ENCODE peak calls at places on chromosomes 3 and 15, in five cellular contexts. One of them, this sample, is unnamed.
A peak's percentile ranks its signal among the peaks of the same experiment; 100 is the strongest.

GRCh38 chr15:63306480-63307073 is 29.2 kb downstream of the APH1B start:
- DNase-seq in transverse colon: no peak
- DNase-seq in spleen: no peak
- DNase-seq in HCT116: no peak
- DNase-seq in upper lobe of left lung: no peak
- DNase-seq in this sample: no peak

GRCh38 chr3:113166719-113167492 is 44.5 kb upstream of the BOC start:
- DNase-seq in spleen: no peak
- DNase-seq in HCT116: no peak
- DNase-seq in upper lobe of left lung: no peak
- DNase-seq in transverse colon: peak; percentile 43
- DNase-seq in this sample: no peak

GRCh38 chr3:53161345-53161819 is 373 bp downstream of the PRKCD start:
- DNase-seq in transverse colon: peak; percentile 57
- DNase-seq in HCT116: no peak
- DNase-seq in spleen: peak; percentile 93
- DNase-seq in upper lobe of left lung: no peak
- DNase-seq in this sample: peak; percentile 14

GRCh38 chr3:192223815-192224214 is 503.5 kb downstream of the FGF12 start:
- DNase-seq in upper lobe of left lung: no peak
- DNase-seq in spleen: no peak
- DNase-seq in HCT116: no peak
- DNase-seq in transverse colon: no peak
- DNase-seq in this sample: no peak

GRCh38 chr3:131174752-131175151 is 148.1 kb downstream of the NEK11 start:
- DNase-seq in transverse colon: no peak
- DNase-seq in spleen: no peak
- DNase-seq in HCT116: no peak
- DNase-seq in upper lobe of left lung: no peak
- DNase-seq in this sample: no peak

GRCh38 chr3:193589129-193589528 is 3.9 kb upstream of the OPA1 start:
- DNase-seq in transverse colon: no peak
- DNase-seq in HCT116: no peak
- DNase-seq in upper lobe of left lung: no peak
- DNase-seq in spleen: no peak
- DNase-seq in this sample: no peak

GRCh38 chr15:40770147-40770721 is 454 bp downstream of the C15orf62 start:
- DNase-seq in HCT116: no peak
- DNase-seq in transverse colon: peak; percentile 51
- DNase-seq in spleen: peak; percentile 78
- DNase-seq in upper lobe of left lung: peak; percentile 85
- DNase-seq in this sample: no peak

GRCh38 chr3:152461460-152461859 is 192.7 kb downstream of the MBNL1 start:
- DNase-seq in upper lobe of left lung: no peak
- DNase-seq in HCT116: no peak
- DNase-seq in spleen: no peak
- DNase-seq in transverse colon: no peak
- DNase-seq in this sample: no peak

GRCh38 chr15:31296304-31297220 is 30.1 kb upstream of the KLF13 start:
- DNase-seq in HCT116: no peak
- DNase-seq in transverse colon: peak; percentile 74
- DNase-seq in spleen: peak; percentile 66
- DNase-seq in upper lobe of left lung: peak; percentile 81
- DNase-seq in this sample: peak; percentile 61

GRCh38 chr3:44000586-44000985 is 241.1 kb upstream of the TOPAZ1 start:
- DNase-seq in HCT116: no peak
- DNase-seq in upper lobe of left lung: no peak
- DNase-seq in spleen: no peak
- DNase-seq in transverse colon: no peak
- DNase-seq in this sample: no peak

GRCh38 chr3:115836944-115837343 is 213.6 kb downstream of the GAP43 start:
- DNase-seq in upper lobe of left lung: no peak
- DNase-seq in transverse colon: no peak
- DNase-seq in spleen: no peak
- DNase-seq in HCT116: peak; percentile 28
- DNase-seq in this sample: peak; percentile 17

GRCh38 chr3:146682176-146682575 is 77.0 kb upstream of the PLSCR5 start:
- DNase-seq in upper lobe of left lung: no peak
- DNase-seq in HCT116: no peak
- DNase-seq in spleen: no peak
- DNase-seq in transverse colon: no peak
- DNase-seq in this sample: no peak

GRCh38 chr3:128597900-128598299 is 52.7 kb downstream of the RPN1 start:
- DNase-seq in upper lobe of left lung: no peak
- DNase-seq in transverse colon: no peak
- DNase-seq in HCT116: no peak
- DNase-seq in spleen: no peak
- DNase-seq in this sample: no peak

DNA sequence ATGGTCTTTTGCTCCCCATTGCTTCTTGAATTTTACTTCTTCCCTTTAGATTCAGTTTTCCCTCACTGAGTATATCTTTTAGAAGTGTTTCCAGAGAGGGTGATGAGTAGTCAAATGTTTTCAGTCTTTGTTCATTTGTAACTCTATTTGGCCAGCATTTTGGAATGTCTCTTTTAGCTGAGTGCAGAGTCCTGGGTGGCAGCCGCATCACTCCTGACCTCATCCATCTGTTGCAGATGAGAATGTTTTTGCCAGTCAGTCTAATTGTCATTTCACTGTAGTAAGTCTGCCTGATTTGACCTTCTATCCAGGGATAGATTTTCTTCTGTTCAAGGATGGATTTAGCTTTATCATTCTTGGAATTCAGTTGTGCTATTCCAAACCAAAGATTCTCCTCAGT is 7.3 kb downstream of the SRPRB start:
- DNase-seq in HCT116: no peak
- DNase-seq in upper lobe of left lung: no peak
- DNase-seq in transverse colon: no peak
- DNase-seq in spleen: no peak
- DNase-seq in this sample: no peak
- TF ChIP-seq POLR2AphosphoS5 in HCT116: no peak
- TF ChIP-seq POLR2AphosphoS5 in upper lobe of left lung: no peak
- TF ChIP-seq POLR2AphosphoS5 in transverse colon: no peak
- TF ChIP-seq POLR2AphosphoS5 in spleen: no peak
- TF ChIP-seq POLR2AphosphoS5 in this sample: no peak

GRCh38 chr3:5068531-5068930 is 53.6 kb upstream of the ARL8B start:
- DNase-seq in upper lobe of left lung: peak; percentile 8
- DNase-seq in HCT116: no peak
- DNase-seq in transverse colon: no peak
- DNase-seq in spleen: no peak
- DNase-seq in this sample: no peak

GRCh38 chr3:5071061-5071460 is 51.0 kb upstream of the ARL8B start:
- DNase-seq in transverse colon: no peak
- DNase-seq in spleen: no peak
- DNase-seq in HCT116: no peak
- DNase-seq in upper lobe of left lung: no peak
- DNase-seq in this sample: peak; percentile 26

GRCh38 chr3:5073374-5074085 is 48.6 kb upstream of the ARL8B start:
- DNase-seq in spleen: no peak
- DNase-seq in transverse colon: no peak
- DNase-seq in HCT116: no peak
- DNase-seq in upper lobe of left lung: no peak
- DNase-seq in this sample: no peak

GRCh38 chr3:5069627-5070026 is 52.5 kb upstream of the ARL8B start:
- DNase-seq in upper lobe of left lung: no peak
- DNase-seq in transverse colon: no peak
- DNase-seq in spleen: no peak
- DNase-seq in HCT116: no peak
- DNase-seq in this sample: no peak

GRCh38 chr3:5072100-5072816 is 49.8 kb upstream of the ARL8B start:
- DNase-seq in HCT116: no peak
- DNase-seq in spleen: no peak
- DNase-seq in transverse colon: no peak
- DNase-seq in upper lobe of left lung: no peak
- DNase-seq in this sample: no peak
- TF ChIP-seq POLR2AphosphoS5 in HCT116: no peak
- TF ChIP-seq POLR2AphosphoS5 in spleen: no peak
- TF ChIP-seq POLR2AphosphoS5 in transverse colon: no peak
- TF ChIP-seq POLR2AphosphoS5 in upper lobe of left lung: no peak
- TF ChIP-seq POLR2AphosphoS5 in this sample: no peak

GRCh38 chr3:46603461-46604062 is 8.8 kb upstream of the FAM240A start:
- DNase-seq in transverse colon: no peak
- DNase-seq in spleen: no peak
- DNase-seq in HCT116: no peak
- DNase-seq in upper lobe of left lung: no peak
- DNase-seq in this sample: no peak
- TF ChIP-seq POLR2AphosphoS5 in transverse colon: no peak
- TF ChIP-seq POLR2AphosphoS5 in spleen: no peak
- TF ChIP-seq POLR2AphosphoS5 in HCT116: no peak
- TF ChIP-seq POLR2AphosphoS5 in upper lobe of left lung: no peak
- TF ChIP-seq POLR2AphosphoS5 in this sample: no peak

GRCh38 chr15:39468828-39469227 is 112.1 kb upstream of the THBS1 start:
- DNase-seq in HCT116: no peak
- DNase-seq in transverse colon: no peak
- DNase-seq in upper lobe of left lung: no peak
- DNase-seq in spleen: no peak
- DNase-seq in this sample: no peak

GRCh38 chr15:39471791-39472190 is 109.1 kb upstream of the THBS1 start:
- DNase-seq in HCT116: no peak
- DNase-seq in spleen: no peak
- DNase-seq in upper lobe of left lung: no peak
- DNase-seq in transverse colon: no peak
- DNase-seq in this sample: no peak

GRCh38 chr15:39474657-39475056 is 106.2 kb upstream of the THBS1 start:
- DNase-seq in transverse colon: no peak
- DNase-seq in upper lobe of left lung: no peak
- DNase-seq in HCT116: no peak
- DNase-seq in spleen: no peak
- DNase-seq in this sample: peak; percentile 78

GRCh38 chr15:39468341-39468740 is 112.5 kb upstream of the THBS1 start:
- DNase-seq in upper lobe of left lung: no peak
- DNase-seq in spleen: peak; percentile 62
- DNase-seq in transverse colon: no peak
- DNase-seq in HCT116: no peak
- DNase-seq in this sample: peak; percentile 72

GRCh38 chr15:39472661-39473657 is 107.9 kb upstream of the THBS1 start:
- DNase-seq in HCT116: no peak
- DNase-seq in spleen: peak; percentile 78
- DNase-seq in transverse colon: peak; percentile 81
- DNase-seq in upper lobe of left lung: no peak
- DNase-seq in this sample: no peak
- TF ChIP-seq POLR2AphosphoS5 in HCT116: no peak
- TF ChIP-seq POLR2AphosphoS5 in spleen: peak; percentile 79
- TF ChIP-seq POLR2AphosphoS5 in transverse colon: peak; percentile 97
- TF ChIP-seq POLR2AphosphoS5 in upper lobe of left lung: peak; percentile 70
- TF ChIP-seq POLR2AphosphoS5 in this sample: no peak

DNA sequence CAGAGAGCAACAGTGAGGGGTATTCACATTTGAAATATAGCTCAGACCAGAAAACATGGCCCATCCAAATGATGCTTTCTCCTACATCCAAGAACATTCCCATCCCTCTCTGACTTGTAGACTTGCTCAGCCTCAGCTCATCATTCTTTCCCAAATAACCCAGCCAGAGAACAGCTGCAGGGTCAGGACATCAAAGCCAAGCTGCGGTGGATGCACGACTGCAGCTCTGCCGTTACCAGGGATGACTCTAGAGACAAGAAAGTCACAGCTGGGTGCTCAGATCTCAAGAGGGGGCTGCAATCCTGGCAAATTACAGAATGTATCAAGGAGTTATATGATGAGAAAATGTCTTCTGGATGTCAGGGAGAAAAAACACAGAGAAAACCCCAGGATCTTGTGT is 944.3 kb downstream of the NTRK3 start:
- DNase-seq in upper lobe of left lung: no peak
- DNase-seq in spleen: no peak
- DNase-seq in transverse colon: no peak
- DNase-seq in HCT116: no peak
- DNase-seq in this sample: no peak
- TF ChIP-seq POLR2AphosphoS5 in upper lobe of left lung: no peak
- TF ChIP-seq POLR2AphosphoS5 in spleen: no peak
- TF ChIP-seq POLR2AphosphoS5 in transverse colon: no peak
- TF ChIP-seq POLR2AphosphoS5 in HCT116: no peak
- TF ChIP-seq POLR2AphosphoS5 in this sample: no peak

DNA sequence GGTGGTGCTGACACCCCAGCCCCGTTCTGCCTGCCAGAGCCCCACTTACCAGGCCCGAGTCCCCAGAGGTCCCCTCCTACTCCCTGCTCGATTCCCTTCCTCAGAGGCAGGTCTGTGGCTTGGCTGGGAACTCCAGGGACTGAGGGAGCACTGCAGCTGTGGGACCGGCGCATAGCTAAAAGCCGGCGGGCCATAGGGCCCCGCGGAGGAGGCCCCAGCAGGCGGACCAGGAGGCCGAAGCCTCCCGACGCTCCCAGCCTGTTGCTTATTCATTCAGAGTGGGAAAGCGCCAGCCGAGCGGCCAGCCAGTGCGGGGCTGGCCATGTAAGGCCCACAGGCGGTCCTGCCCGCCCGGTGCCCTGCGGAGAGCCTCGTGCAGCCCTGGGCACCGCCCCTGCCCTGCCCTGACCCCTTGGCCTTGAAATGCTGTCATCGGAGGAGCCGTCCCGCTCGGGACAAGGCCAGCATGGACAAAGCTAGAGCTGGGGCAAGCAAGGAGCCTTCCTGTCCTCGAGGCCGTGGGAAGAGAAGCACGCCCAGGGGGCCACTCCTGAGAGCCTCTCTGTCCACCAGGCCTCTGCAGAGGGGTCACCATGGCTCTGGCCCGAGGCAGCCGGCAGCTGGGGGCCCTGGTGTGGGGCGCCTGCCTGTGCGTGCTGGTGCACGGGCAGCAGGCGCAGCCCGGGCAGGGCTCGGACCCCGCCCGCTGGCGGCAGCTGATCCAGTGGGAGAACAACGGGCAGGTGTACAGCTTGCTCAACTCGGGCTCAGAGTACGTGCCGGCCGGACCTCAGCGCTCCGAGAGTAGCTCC is at the start of gene LOXL1:
- DNase-seq in HCT116: peak; percentile 19
- DNase-seq in upper lobe of left lung: peak; percentile 90
- DNase-seq in transverse colon: peak; percentile 63
- DNase-seq in spleen: peak; percentile 85
- DNase-seq in this sample: peak; percentile 56
- TF ChIP-seq POLR2AphosphoS5 in HCT116: peak; percentile 73
- TF ChIP-seq POLR2AphosphoS5 in upper lobe of left lung: peak; percentile 46
- TF ChIP-seq POLR2AphosphoS5 in transverse colon: peak; percentile 47
- TF ChIP-seq POLR2AphosphoS5 in spleen: no peak
- TF ChIP-seq POLR2AphosphoS5 in this sample: no peak